ENCODE peak calls at places on chromosome 19, in four cellular contexts. V, I, O and A are unnamed samples.

GRCh38 chr19:52946322-52947310 is 16.1 kb downstream of the ZNF816 start:
- DNase-seq in V (no peak), I (no peak), O (no peak), A (peak; percentile 26)

GRCh38 chr19:31181535-31181934 is 167.7 kb downstream of the TSHZ3 start:
- DNase-seq in V (no peak), I (no peak), O (no peak), A (no peak)

GRCh38 chr19:29945433-29945832 is 3.4 kb downstream of the URI1 start:
- DNase-seq in V (no peak), I (no peak), O (no peak), A (no peak)

GRCh38 chr19:45049073-45049736 is 10.4 kb downstream of the CLASRP start:
- DNase-seq in V (no peak), I (no peak), O (no peak), A (no peak)

GRCh38 chr19:43902399-43902798 is 32.7 kb downstream of the ZNF45 start:
- DNase-seq in V (no peak), I (no peak), O (no peak), A (no peak)

GRCh38 chr19:50518091-50519005 is 4.6 kb upstream of the ASPDH start:
- DNase-seq in V (no peak), I (no peak), O (no peak), A (no peak)

GRCh38 chr19:16374436-16374835 is 49.8 kb downstream of the KLF2 start:
- DNase-seq in V (no peak), I (no peak), O (no peak), A (no peak)

GRCh38 chr19:41089955-41090354 is 1.7 kb downstream of the CYP2A13 start:
- DNase-seq in V (no peak), I (no peak), O (no peak), A (no peak)

GRCh38 chr19:55590621-55591020 is 8.7 kb downstream of the FIZ1 start:
- DNase-seq in V (peak; percentile 42), I (no peak), O (no peak), A (peak; percentile 62)

GRCh38 chr19:31960474-31960873 is 384.9 kb upstream of the ZNF507 start:
- DNase-seq in V (no peak), I (peak; percentile 4), O (no peak), A (no peak)

GRCh38 chr19:6803036-6803404 is 30.5 kb downstream of the VAV1 start:
- DNase-seq in V (no peak), I (no peak), O (no peak), A (no peak)

GRCh38 chr19:6714749-6715555 is 5.5 kb downstream of the C3 start:
- DNase-seq in V (no peak), I (no peak), O (no peak), A (no peak)

GRCh38 chr19:674282-675151 is 1.7 kb upstream of the FSTL3 start:
- DNase-seq in V (no peak), I (peak; percentile 30), O (no peak), A (no peak)

GRCh38 chr19:44878119-44878865 is 12.8 kb upstream of the TOMM40 start:
- DNase-seq in V (no peak), I (no peak), O (no peak), A (no peak)

GRCh38 chr19:43596842-43597461 is 557 bp downstream of the ZNF576 start:
- DNase-seq in V (no peak), I (no peak), O (no peak), A (no peak)

GRCh38 chr19:11242864-11243797 is 3.7 kb downstream of the ANGPTL8 start:
- DNase-seq in V (peak; percentile 47), I (peak; percentile 61), O (no peak), A (peak; percentile 91)

GRCh38 chr19:38270587-38271167 is 6.3 kb downstream of the SPINT2 start:
- DNase-seq in V (no peak), I (no peak), O (peak; percentile 89), A (peak; percentile 87)

GRCh38 chr19:3478409-3479176 is 1.7 kb downstream of the SMIM24 start:
- DNase-seq in V (no peak), I (no peak), O (no peak), A (peak; percentile 37)

GRCh38 chr19:771332-771785 is 20.4 kb downstream of the MISP start:
- DNase-seq in V (peak; percentile 55), I (peak; percentile 63), O (no peak), A (peak; percentile 84)

GRCh38 chr19:2171349-2172145 is 7.8 kb downstream of the DOT1L start:
- DNase-seq in V (no peak), I (peak; percentile 76), O (no peak), A (peak; percentile 48)

GRCh38 chr19:58543826-58544590 is at the start of gene TRIM28:
- DNase-seq in V (peak; percentile 96), I (peak; percentile 96), O (peak; percentile 97), A (peak; percentile 97)

GRCh38 chr19:12703056-12703455 is 6.6 kb upstream of the FBXW9 start:
- DNase-seq in V (peak; percentile 57), I (peak; percentile 56), O (no peak), A (peak; percentile 84)

GRCh38 chr19:15417699-15418098 is 1.1 kb downstream of the AKAP8L start:
- DNase-seq in V (no peak), I (no peak), O (no peak), A (no peak)

GRCh38 chr19:39502640-39503417 is 4.1 kb downstream of the DLL3 start:
- DNase-seq in V (peak; percentile 66), I (peak; percentile 56), O (peak; percentile 93), A (peak; percentile 88)

GRCh38 chr19:41591951-41592562 is 16.1 kb downstream of the CEACAM21 start:
- DNase-seq in V (no peak), I (no peak), O (no peak), A (no peak)

GRCh38 chr19:6458695-6459355 is 767 bp downstream of the SLC25A23 start:
- DNase-seq in V (no peak), I (no peak), O (no peak), A (no peak)

GRCh38 chr19:941292-942132 is 15.7 kb downstream of the ARID3A start:
- DNase-seq in V (no peak), I (no peak), O (no peak), A (no peak)

GRCh38 chr19:21697171-21697570 is 70.2 kb downstream of the ZNF100 start:
- DNase-seq in V (no peak), I (no peak), O (no peak), A (no peak)

GRCh38 chr19:14559916-14560775 is 11.7 kb downstream of the NDUFB7 start:
- DNase-seq in V (no peak), I (no peak), O (no peak), A (no peak)

GRCh38 chr19:1945899-1946298 is 4.9 kb downstream of the CSNK1G2 start:
- DNase-seq in V (no peak), I (peak; percentile 58), O (no peak), A (peak; percentile 58)

GRCh38 chr19:51071006-51071405 is 6.1 kb upstream of the KLK13 start:
- DNase-seq in V (no peak), I (no peak), O (no peak), A (no peak)

GRCh38 chr19:33562636-33563035 is 41.0 kb upstream of the PEPD start:
- DNase-seq in V (no peak), I (no peak), O (no peak), A (no peak)

GRCh38 chr19:2381151-2381822 is 21.2 kb downstream of the TMPRSS9 start:
- DNase-seq in V (no peak), I (no peak), O (no peak), A (no peak)

GRCh38 chr19:40006273-40006691 is 9.4 kb downstream of the ZNF546 start:
- DNase-seq in V (no peak), I (no peak), O (peak; percentile 100), A (peak; percentile 73)

GRCh38 chr19:5804516-5805464 is at the start of gene NRTN:
- DNase-seq in V (no peak), I (no peak), O (no peak), A (peak; percentile 72)

GRCh38 chr19:2477732-2478191 is 1.8 kb downstream of the GADD45B start:
- DNase-seq in V (no peak), I (no peak), O (no peak), A (no peak)

DNA sequence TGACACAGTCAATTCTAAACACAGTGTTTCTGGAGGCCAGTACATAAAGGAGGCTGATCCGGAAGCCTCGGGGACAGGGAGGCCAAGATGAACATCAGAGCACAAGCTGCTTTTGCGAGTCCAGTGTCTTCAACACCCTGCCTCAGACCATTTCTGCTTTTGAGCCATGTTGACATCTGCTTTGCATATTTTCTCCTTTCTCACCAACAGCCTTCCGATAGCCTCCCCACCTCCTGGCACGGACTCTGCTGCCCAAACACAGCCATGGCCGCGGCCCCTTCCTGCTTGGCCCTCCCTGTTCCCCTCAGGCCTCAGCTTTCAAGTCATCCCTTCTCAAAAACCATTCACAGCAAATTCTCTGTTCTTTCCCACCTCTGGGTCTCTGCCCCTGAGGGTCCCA is 3.6 kb downstream of the LRRC25 start:
- DNase-seq in V (no peak), I (no peak), O (no peak), A (no peak)
- TF ChIP-seq TCF7L2 in V (no peak), I (no peak), O (no peak), A (no peak)

GRCh38 chr19:4642625-4643024 is 3.3 kb downstream of the TNFAIP8L1 start:
- DNase-seq in V (no peak), I (no peak), O (no peak), A (no peak)
- TF ChIP-seq TCF7L2 in V (no peak), I (no peak), O (no peak), A (no peak)

DNA sequence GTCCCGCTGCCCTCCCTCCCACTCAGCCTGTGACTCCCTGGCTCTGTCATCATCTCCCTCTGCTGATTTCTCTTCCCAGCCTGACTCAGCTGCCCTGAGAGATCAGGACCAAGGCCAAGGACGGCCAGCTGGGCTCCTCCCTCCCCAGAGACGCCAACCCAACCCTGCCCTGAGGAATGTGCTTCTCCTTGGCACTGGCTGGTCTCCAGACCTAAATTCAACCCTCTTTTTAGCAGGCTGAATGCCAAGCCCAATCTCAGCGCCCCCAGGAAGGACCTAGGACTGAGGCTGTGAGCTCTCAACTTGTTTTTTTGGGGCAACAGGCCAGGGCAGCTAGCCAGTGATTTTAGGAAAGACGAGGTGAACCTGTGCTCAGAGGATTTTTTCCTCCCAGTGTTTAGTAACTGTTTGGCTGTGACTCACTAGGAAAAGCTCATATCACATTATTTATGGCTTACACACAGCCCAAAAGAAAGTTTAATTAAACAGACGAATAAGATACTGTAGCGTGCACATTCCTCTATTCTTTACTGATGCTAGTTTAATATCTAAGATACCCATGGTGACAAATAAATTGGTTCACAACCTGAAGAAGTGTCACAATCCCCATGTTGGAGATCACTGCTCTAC is 7.4 kb upstream of the IGFL1 start:
- DNase-seq in V (no peak), I (no peak), O (no peak), A (no peak)
- TF ChIP-seq TCF7L2 in V (no peak), I (no peak), O (no peak), A (no peak)

GRCh38 chr19:9140159-9140874 is at the start of gene ZNF317:
- DNase-seq in V (peak; percentile 84), I (peak; percentile 91), O (peak; percentile 58), A (peak; percentile 88)

GRCh38 chr19:9144920-9145319 is 4.7 kb downstream of the ZNF317 start:
- DNase-seq in V (no peak), I (no peak), O (no peak), A (no peak)

GRCh38 chr19:9139609-9140158 is 513 bp upstream of the ZNF317 start:
- DNase-seq in V (no peak), I (no peak), O (no peak), A (no peak)
- TF ChIP-seq TCF7L2 in V (no peak), I (no peak), O (no peak), A (no peak)

GRCh38 chr19:19039901-19040300 is 6.5 kb downstream of the ARMC6 start:
- DNase-seq in V (no peak), I (no peak), O (no peak), A (no peak)
- TF ChIP-seq TCF7L2 in V (no peak), I (no peak), O (no peak), A (no peak)